ENCODE peak calls at places on chromosome 11, in six cellular contexts. S, Z, O, K, G and J are unnamed samples.

GRCh38 chr11:48002565-48002964 is 22.2 kb downstream of the PTPRJ start:
- DNase-seq in O (no peak), Z (no peak), S (no peak), K (no peak), G (no peak), J (no peak)

GRCh38 chr11:12376259-12376971 is 956 bp upstream of the PARVA start:
- DNase-seq in G (peak), O (no peak), S (peak), Z (peak), K (no peak), J (no peak)

GRCh38 chr11:8721740-8722139 is 39.1 kb downstream of the RPL27A start:
- DNase-seq in O (no peak), S (peak), G (peak), K (no peak), Z (no peak), J (no peak)

GRCh38 chr11:22049276-22049675 is 143.6 kb upstream of the ANO5 start:
- DNase-seq in S (no peak), G (no peak), Z (no peak), O (no peak), K (no peak), J (no peak)

GRCh38 chr11:134765565-134765964 is 353.5 kb upstream of the B3GAT1 start:
- DNase-seq in Z (no peak), S (no peak), K (no peak), G (no peak), O (no peak), J (no peak)

GRCh38 chr11:122743949-122744876 is 88.7 kb downstream of the UBASH3B start:
- DNase-seq in K (no peak), O (no peak), Z (peak), G (no peak), S (peak), J (no peak)

GRCh38 chr11:46380340-46381045 is 976 bp upstream of the MDK start:
- DNase-seq in S (peak), O (no peak), G (no peak), K (peak), Z (peak), J (peak)

GRCh38 chr11:46121724-46122477 is 647 bp upstream of the PHF21A start:
- DNase-seq in G (peak), K (peak), O (peak), Z (peak), S (peak), J (peak)

GRCh38 chr11:66289548-66290331 is 797 bp upstream of the YIF1A start:
- DNase-seq in S (peak), K (peak), O (no peak), Z (peak), G (no peak), J (peak)

DNA sequence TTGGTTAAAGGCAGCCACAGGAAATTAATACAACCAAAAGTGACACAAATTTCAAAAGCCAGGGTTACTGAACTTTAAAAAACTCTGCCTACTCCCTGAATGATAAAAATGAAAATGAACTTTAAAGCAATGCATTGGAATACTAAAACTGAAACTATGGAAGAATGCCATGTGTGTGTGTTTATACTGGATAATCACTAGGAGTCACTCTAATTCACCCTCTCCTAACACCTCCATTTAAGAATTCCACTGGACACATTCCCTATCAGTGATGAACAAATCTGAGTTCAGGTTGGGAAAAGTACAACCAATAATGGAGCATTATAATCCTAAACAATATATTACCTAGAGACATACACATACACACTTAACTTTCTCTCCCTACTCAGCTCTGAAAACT is 27.5 kb upstream of the PLAAT3 start:
- DNase-seq in Z (no peak), G (peak), S (no peak), O (no peak), K (no peak), J (no peak)
- TF ChIP-seq CTCF in Z (no peak), G (no peak), S (no peak), O (peak), K (peak), J (no peak)

DNA sequence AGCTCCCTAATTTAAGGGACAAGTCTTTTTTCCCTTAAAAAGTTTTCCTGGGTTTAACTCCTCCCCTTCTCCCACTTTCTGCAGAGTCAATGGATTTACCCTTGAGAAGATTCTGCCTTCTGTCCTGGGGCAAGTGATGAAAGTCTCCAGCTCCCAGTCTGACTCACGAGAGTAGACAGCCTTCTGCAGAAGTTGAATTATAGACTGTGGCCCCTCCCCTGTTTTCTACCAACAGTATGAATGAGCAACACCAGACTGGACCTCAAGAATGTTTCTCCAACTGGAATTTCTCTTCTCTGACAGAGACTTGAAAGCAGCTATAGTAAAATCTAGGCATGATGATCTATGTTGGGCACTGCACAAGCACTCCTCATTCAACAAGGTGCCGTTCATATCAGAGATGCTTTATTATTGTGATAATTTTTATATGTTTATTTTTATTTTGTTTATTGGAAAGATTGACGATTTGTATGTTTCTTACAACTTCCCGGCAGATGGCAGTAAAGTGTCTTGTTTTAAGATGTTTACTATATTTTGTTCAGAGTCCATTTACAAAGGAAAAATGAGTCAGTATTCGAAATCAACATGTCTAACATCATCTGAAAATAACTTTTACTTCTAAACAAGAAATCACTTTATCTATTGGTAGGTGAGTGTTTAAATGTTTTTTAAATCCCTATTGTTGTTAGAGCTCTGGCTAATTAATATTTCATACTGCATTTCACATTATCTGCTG is 56.6 kb downstream of the LMO2 start:
- DNase-seq in K (peak), Z (peak), O (peak), G (peak), S (no peak), J (no peak)
- TF ChIP-seq CTCF in K (peak), Z (no peak), O (peak), G (peak), S (no peak), J (peak)

GRCh38 chr11:112346586-112346985 is 85.9 kb upstream of the PLET1 start:
- DNase-seq in O (no peak), S (no peak), Z (no peak), G (no peak), K (no peak), J (no peak)

GRCh38 chr11:112345166-112345565 is 84.5 kb upstream of the PLET1 start:
- DNase-seq in K (no peak), G (no peak), O (no peak), Z (no peak), S (no peak), J (no peak)

GRCh38 chr11:112344040-112344413 is 83.4 kb upstream of the PLET1 start:
- DNase-seq in G (no peak), Z (no peak), K (no peak), S (no peak), O (no peak), J (no peak)

GRCh38 chr11:112343368-112344039 is 82.8 kb upstream of the PLET1 start:
- DNase-seq in S (no peak), Z (no peak), K (no peak), O (no peak), G (peak), J (no peak)

GRCh38 chr11:112345708-112346107 is 85.0 kb upstream of the PLET1 start:
- DNase-seq in O (no peak), K (peak), S (peak), Z (no peak), G (no peak), J (peak)
- TF ChIP-seq CTCF in O (peak), K (peak), S (no peak), Z (no peak), G (no peak), J (peak)

GRCh38 chr11:37320921-37321320 is 722.9 kb upstream of the RAG2 start:
- DNase-seq in Z (no peak), O (no peak), G (no peak), K (no peak), S (no peak), J (no peak)
- TF ChIP-seq CTCF in Z (no peak), O (no peak), G (no peak), K (no peak), S (no peak), J (no peak)